ENCODE peak calls at places on chromosomes 16 and 17, in five cellular contexts. W, U, G, A and X are unnamed samples.

GRCh38 chr16:81545470-81546175 is 101.0 kb downstream of the CMIP start:
- DNase-seq in G (no peak), W (no peak), A (no peak), U (no peak), X (no peak)

GRCh38 chr17:15930426-15930825 is 14.5 kb upstream of the ADORA2B start:
- DNase-seq in G (no peak), A (no peak), U (no peak), W (no peak), X (no peak)

GRCh38 chr16:2081685-2082084 is 33.9 kb downstream of the TSC2 start:
- DNase-seq in U (no peak), G (no peak), A (no peak), W (no peak), X (no peak)

GRCh38 chr16:68377667-68378420 is 67.0 kb downstream of the PRMT7 start:
- DNase-seq in U (no peak), W (no peak), G (no peak), A (no peak), X (peak; percentile 11)

GRCh38 chr17:76824103-76824502 is 44.1 kb upstream of the MGAT5B start:
- DNase-seq in A (no peak), W (no peak), G (no peak), U (no peak), X (no peak)

GRCh38 chr16:86747761-86748160 is 169.4 kb downstream of the FOXL1 start:
- DNase-seq in G (no peak), A (no peak), U (no peak), W (no peak), X (no peak)

GRCh38 chr17:78364436-78365281 is 4.8 kb upstream of the SOCS3 start:
- DNase-seq in G (no peak), U (no peak), A (no peak), W (no peak), X (no peak)

GRCh38 chr16:14658063-14658462 is 25.3 kb downstream of the BFAR start:
- DNase-seq in G (no peak), U (no peak), A (no peak), W (no peak), X (no peak)